ENCODE peak calls at places on chromosomes 7 and 10, in eight cellular contexts. J is GM13977, Y is dorsolateral prefrontal cortex, D is choroid plexus epithelial cell, G is Calu3, L is glutamatergic neuron, N is mammary epithelial cell, H is spleen. X is an unnamed sample.

GRCh38 chr7:513521-514166 is 6.0 kb downstream of the PDGFA start:
- DNase-seq in H (no peak), Y (no peak), J (no peak), N (peak; percentile 55), L (no peak), G (no peak), D (peak; percentile 51), X (no peak)

GRCh38 chr7:99679032-99679399 is 780 bp downstream of the CYP3A5 start:
- DNase-seq in J (no peak), G (peak; percentile 65), N (peak; percentile 40), D (peak; percentile 13), L (no peak), H (no peak), Y (no peak), X (peak; percentile 42)

GRCh38 chr10:21340341-21340740 is 185.1 kb downstream of the SKIDA1 start:
- DNase-seq in Y (no peak), N (no peak), D (peak; percentile 23), G (no peak), J (no peak), L (no peak), H (no peak), X (no peak)

GRCh38 chr10:133127291-133128125 is 32.5 kb upstream of the KNDC1 start:
- DNase-seq in D (no peak), Y (no peak), N (no peak), L (peak; percentile 57), G (peak; percentile 31), H (peak; percentile 64), J (peak; percentile 57), X (no peak)

GRCh38 chr10:60604356-60604755 is 173.9 kb upstream of the CDK1 start:
- DNase-seq in N (no peak), J (no peak), D (peak; percentile 61), G (no peak), Y (no peak), L (no peak), H (no peak), X (no peak)

GRCh38 chr10:76405932-76406331 is 974.5 kb downstream of the LRMDA start:
- DNase-seq in H (no peak), J (no peak), N (no peak), D (no peak), L (no peak), G (no peak), Y (no peak), X (no peak)

GRCh38 chr7:22771829-22772228 is 44.8 kb downstream of the IL6 start:
- DNase-seq in D (no peak), H (no peak), G (no peak), J (no peak), N (no peak), L (no peak), Y (no peak), X (no peak)

GRCh38 chr10:83983578-83984255 is 155.6 kb upstream of the GHITM start:
- DNase-seq in N (peak; percentile 87), Y (no peak), H (no peak), L (peak; percentile 29), J (no peak), D (peak; percentile 18), G (no peak), X (peak; percentile 95)

GRCh38 chr7:1670894-1671875 is 1.1 kb downstream of the ELFN1 start:
- DNase-seq in L (no peak), J (peak; percentile 38), N (no peak), H (peak; percentile 54), D (no peak), G (no peak), Y (peak; percentile 14), X (no peak)

GRCh38 chr7:37065779-37066271 is 341.5 kb upstream of the AOAH start:
- DNase-seq in H (no peak), G (no peak), N (peak; percentile 72), Y (no peak), L (no peak), D (peak; percentile 5), J (no peak), X (peak; percentile 8)

GRCh38 chr10:95741807-95742528 is 14.0 kb upstream of the ENTPD1 start:
- DNase-seq in Y (no peak), N (peak; percentile 12), H (no peak), G (no peak), D (peak; percentile 91), J (peak; percentile 44), L (no peak), X (no peak)

GRCh38 chr7:30168800-30169584 is 34.2 kb downstream of the MTURN start:
- DNase-seq in Y (no peak), L (no peak), J (no peak), D (peak; percentile 79), N (peak; percentile 98), G (no peak), H (no peak), X (peak; percentile 93)

GRCh38 chr7:139231513-139232376 is 708 bp downstream of the UBN2 start:
- DNase-seq in G (peak; percentile 37), D (peak; percentile 43), H (peak; percentile 87), N (peak; percentile 48), Y (peak; percentile 35), J (peak; percentile 66), L (peak; percentile 54), X (peak; percentile 56)

GRCh38 chr7:116211006-116211912 is 920 bp downstream of the TES start:
- DNase-seq in D (peak; percentile 90), Y (no peak), L (peak; percentile 49), G (peak; percentile 90), H (peak; percentile 90), N (peak; percentile 91), J (peak; percentile 66), X (peak; percentile 90)

GRCh38 chr7:81780914-81781693 is 11.3 kb upstream of the HGF start:
- DNase-seq in J (no peak), L (no peak), D (no peak), Y (no peak), G (no peak), N (no peak), H (no peak), X (no peak)

GRCh38 chr7:111229951-111230350 is 139.0 kb downstream of the LRRN3 start:
- DNase-seq in G (no peak), L (no peak), J (no peak), D (no peak), Y (no peak), N (no peak), H (no peak), X (no peak)

GRCh38 chr10:68471063-68471585 is 649 bp downstream of the DNA2 start:
- DNase-seq in N (peak; percentile 28), J (peak; percentile 33), H (no peak), G (no peak), L (no peak), D (no peak), Y (no peak), X (peak; percentile 51)

GRCh38 chr7:51064688-51065087 is 251.9 kb downstream of the COBL start:
- DNase-seq in N (no peak), L (no peak), H (no peak), D (no peak), Y (no peak), G (no peak), J (no peak), X (no peak)

GRCh38 chr7:51058764-51059163 is 257.8 kb downstream of the COBL start:
- DNase-seq in J (no peak), D (no peak), Y (no peak), H (no peak), N (no peak), G (no peak), L (no peak), X (no peak)

GRCh38 chr7:51062222-51062987 is 254.2 kb downstream of the COBL start:
- DNase-seq in J (no peak), H (no peak), Y (no peak), N (no peak), D (no peak), L (no peak), G (no peak), X (no peak)

GRCh38 chr7:51059493-51059892 is 257.1 kb downstream of the COBL start:
- DNase-seq in N (no peak), G (no peak), D (no peak), Y (no peak), L (no peak), J (no peak), H (no peak), X (no peak)

GRCh38 chr7:51060536-51060935 is 256.1 kb downstream of the COBL start:
- DNase-seq in J (no peak), D (no peak), H (no peak), Y (no peak), G (no peak), L (no peak), N (no peak), X (peak; percentile 26)
- TF ChIP-seq CTCF in J (peak; percentile 11), D (peak; percentile 13), H (no peak), Y (peak; percentile 22), G (peak; percentile 27), L (no peak), N (no peak), X (no peak)

DNA sequence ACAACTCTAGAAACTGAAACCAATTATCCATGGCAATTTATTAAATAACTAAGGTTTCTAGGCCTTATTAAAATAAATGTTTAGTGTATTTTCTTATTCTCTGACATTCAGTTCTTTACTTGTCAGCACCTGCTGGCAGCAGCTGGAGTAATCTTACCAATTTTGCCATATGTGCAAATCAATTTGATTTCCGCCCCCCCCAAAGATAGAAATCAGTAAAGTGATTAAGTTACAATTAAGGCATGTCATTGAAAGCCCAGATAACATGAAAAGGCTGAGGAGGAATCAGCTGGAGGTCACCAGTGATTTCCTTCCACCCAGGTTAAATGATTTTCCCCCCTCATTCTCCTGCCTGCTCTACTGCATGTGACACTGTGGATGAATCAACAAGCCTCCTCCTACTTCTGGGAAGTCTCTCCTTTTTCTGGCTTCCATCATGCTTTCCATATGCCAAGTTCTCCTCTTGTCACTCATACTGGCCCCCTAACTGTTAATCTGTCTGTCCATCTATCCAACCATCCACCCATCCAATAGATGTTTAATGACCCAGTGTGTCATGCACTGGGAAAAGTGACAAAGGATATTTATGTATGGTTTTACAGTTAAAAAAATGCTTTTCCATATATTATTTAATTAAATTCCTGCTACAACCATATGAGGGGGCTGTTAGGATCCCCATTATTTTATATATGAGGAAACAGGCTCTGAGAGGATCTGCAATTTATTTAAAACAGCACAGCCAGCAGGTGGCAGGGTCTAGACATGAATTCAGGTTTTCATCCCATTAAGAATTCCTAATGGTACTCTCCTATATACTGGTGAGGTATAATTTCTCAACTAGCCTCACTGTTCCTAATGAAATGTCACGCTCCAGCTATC is 116.5 kb downstream of the ATXN7L1 start:
- DNase-seq in H (no peak), J (no peak), G (peak; percentile 56), D (peak; percentile 79), N (peak; percentile 37), L (peak; percentile 51), Y (no peak), X (peak; percentile 61)
- TF ChIP-seq CTCF in H (peak; percentile 30), J (peak; percentile 61), G (peak; percentile 57), D (peak; percentile 71), N (peak; percentile 68), L (peak; percentile 55), Y (peak; percentile 71), X (peak; percentile 62)

GRCh38 chr7:134690016-134690415 is 43.4 kb downstream of the BPGM start:
- DNase-seq in N (no peak), D (peak; percentile 88), L (no peak), G (no peak), Y (no peak), J (peak; percentile 16), H (no peak), X (no peak)
- TF ChIP-seq CTCF in N (peak; percentile 50), D (peak; percentile 77), L (no peak), G (no peak), Y (peak; percentile 69), J (no peak), H (no peak), X (peak; percentile 44)

DNA sequence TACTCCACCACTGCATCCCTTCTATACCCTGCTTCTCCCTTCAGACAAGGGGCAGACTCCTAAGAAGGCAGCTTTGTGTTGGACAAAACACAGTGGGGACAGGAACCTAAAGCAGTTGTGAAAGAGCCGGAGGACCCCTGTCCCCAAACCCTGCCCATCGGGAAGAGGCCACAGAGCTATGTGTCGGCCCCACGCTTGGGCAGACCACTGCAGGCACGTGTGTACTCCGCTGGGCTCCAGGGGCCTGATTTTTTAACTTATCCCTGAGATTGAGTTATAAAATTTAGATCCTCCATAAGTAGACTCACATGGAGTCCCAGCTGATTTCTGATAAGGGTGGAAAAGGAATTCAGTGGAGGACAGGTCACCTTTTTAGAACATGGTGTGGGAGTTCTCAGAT is 310.5 kb downstream of the ADARB2 start:
- DNase-seq in D (no peak), H (no peak), G (no peak), J (no peak), N (no peak), Y (no peak), L (no peak), X (no peak)
- TF ChIP-seq CTCF in D (no peak), H (no peak), G (no peak), J (no peak), N (no peak), Y (no peak), L (no peak), X (no peak)

X was measured in MCF 10A.